ENCODE peak calls at places on chromosome 21, in six cellular contexts. One of them, this sample, is unnamed. For H3K4me1, the result is how much of the 10 kb centered on the place peaks cover.

GRCh38 chr21:32572574-32573420 is 12.5 kb downstream of the TCP10L start:
- DNase-seq in CD4-positive, alpha-beta memory T cell: no peak
- DNase-seq in heart left ventricle: no peak
- DNase-seq in spleen: no peak
- DNase-seq in mesenchymal stem cell: no peak
- DNase-seq in prostate gland: peak
- DNase-seq in this sample: no peak

GRCh38 chr21:32096411-32096810 is 182.4 kb downstream of the MIS18A start:
- DNase-seq in mesenchymal stem cell: no peak
- DNase-seq in heart left ventricle: no peak
- DNase-seq in prostate gland: no peak
- DNase-seq in spleen: no peak
- DNase-seq in CD4-positive, alpha-beta memory T cell: no peak
- DNase-seq in this sample: no peak

GRCh38 chr21:44054710-44055109 is 42.6 kb downstream of the TRAPPC10 start:
- DNase-seq in spleen: no peak
- DNase-seq in CD4-positive, alpha-beta memory T cell: no peak
- DNase-seq in prostate gland: no peak
- DNase-seq in mesenchymal stem cell: peak
- DNase-seq in heart left ventricle: no peak
- DNase-seq in this sample: no peak

GRCh38 chr21:35408401-35408800 is 359.3 kb upstream of the RUNX1 start:
- DNase-seq in heart left ventricle: no peak
- DNase-seq in mesenchymal stem cell: no peak
- DNase-seq in spleen: no peak
- DNase-seq in prostate gland: no peak
- DNase-seq in CD4-positive, alpha-beta memory T cell: no peak
- DNase-seq in this sample: no peak

GRCh38 chr21:43280949-43281633 is 112.3 kb downstream of the CRYAA start:
- DNase-seq in mesenchymal stem cell: no peak
- DNase-seq in heart left ventricle: peak
- DNase-seq in spleen: peak
- DNase-seq in CD4-positive, alpha-beta memory T cell: no peak
- DNase-seq in prostate gland: no peak
- DNase-seq in this sample: peak

GRCh38 chr21:28798798-28799197 is 193.9 kb downstream of the LTN1 start:
- DNase-seq in CD4-positive, alpha-beta memory T cell: no peak
- DNase-seq in prostate gland: no peak
- DNase-seq in spleen: no peak
- DNase-seq in heart left ventricle: no peak
- DNase-seq in mesenchymal stem cell: no peak
- DNase-seq in this sample: no peak

GRCh38 chr21:43834146-43834905 is 30.7 kb upstream of the AGPAT3 start:
- DNase-seq in prostate gland: no peak
- DNase-seq in heart left ventricle: no peak
- DNase-seq in mesenchymal stem cell: no peak
- DNase-seq in spleen: no peak
- DNase-seq in CD4-positive, alpha-beta memory T cell: no peak
- DNase-seq in this sample: peak

GRCh38 chr21:41217656-41218380 is 49.9 kb downstream of the BACE2 start:
- DNase-seq in mesenchymal stem cell: no peak
- DNase-seq in spleen: no peak
- DNase-seq in heart left ventricle: peak
- DNase-seq in CD4-positive, alpha-beta memory T cell: no peak
- DNase-seq in prostate gland: no peak
- DNase-seq in this sample: no peak

GRCh38 chr21:31788581-31788980 is 56.7 kb upstream of the SCAF4 start:
- DNase-seq in heart left ventricle: no peak
- DNase-seq in mesenchymal stem cell: no peak
- DNase-seq in spleen: no peak
- DNase-seq in CD4-positive, alpha-beta memory T cell: no peak
- DNase-seq in prostate gland: no peak
- DNase-seq in this sample: no peak

GRCh38 chr21:34946385-34947121 is 102.5 kb downstream of the RUNX1 start:
- DNase-seq in prostate gland: no peak
- DNase-seq in CD4-positive, alpha-beta memory T cell: no peak
- DNase-seq in mesenchymal stem cell: no peak
- DNase-seq in heart left ventricle: no peak
- DNase-seq in spleen: no peak
- DNase-seq in this sample: no peak

GRCh38 chr21:44761011-44761729 is 40.5 kb downstream of the UBE2G2 start:
- DNase-seq in spleen: peak
- DNase-seq in heart left ventricle: no peak
- DNase-seq in CD4-positive, alpha-beta memory T cell: no peak
- DNase-seq in mesenchymal stem cell: no peak
- DNase-seq in prostate gland: no peak
- DNase-seq in this sample: no peak

GRCh38 chr21:34105947-34106541 is 32.7 kb downstream of the MRPS6 start:
- DNase-seq in CD4-positive, alpha-beta memory T cell: no peak
- DNase-seq in mesenchymal stem cell: no peak
- DNase-seq in heart left ventricle: no peak
- DNase-seq in spleen: no peak
- DNase-seq in prostate gland: no peak
- DNase-seq in this sample: no peak

GRCh38 chr21:43609501-43610340 is 49.6 kb downstream of the HSF2BP start:
- DNase-seq in CD4-positive, alpha-beta memory T cell: no peak
- DNase-seq in heart left ventricle: no peak
- DNase-seq in mesenchymal stem cell: peak
- DNase-seq in spleen: no peak
- DNase-seq in prostate gland: peak
- DNase-seq in this sample: peak

GRCh38 chr21:21034046-21034445 is 35.8 kb downstream of the NCAM2 start:
- DNase-seq in heart left ventricle: no peak
- DNase-seq in mesenchymal stem cell: no peak
- DNase-seq in CD4-positive, alpha-beta memory T cell: no peak
- DNase-seq in spleen: no peak
- DNase-seq in prostate gland: no peak
- DNase-seq in this sample: no peak

GRCh38 chr21:43211085-43212071 is 42.6 kb downstream of the CRYAA start:
- DNase-seq in heart left ventricle: peak
- DNase-seq in prostate gland: peak
- DNase-seq in spleen: peak
- DNase-seq in CD4-positive, alpha-beta memory T cell: no peak
- DNase-seq in mesenchymal stem cell: no peak
- DNase-seq in this sample: peak

GRCh38 chr21:46317710-46318463 is 5.8 kb downstream of the C21orf58 start:
- DNase-seq in mesenchymal stem cell: no peak
- DNase-seq in heart left ventricle: peak
- DNase-seq in prostate gland: no peak
- DNase-seq in CD4-positive, alpha-beta memory T cell: no peak
- DNase-seq in spleen: no peak
- DNase-seq in this sample: no peak
- H3K27ac ChIP-seq in mesenchymal stem cell: no peak
- H3K27ac ChIP-seq in heart left ventricle: no peak
- H3K27ac ChIP-seq in prostate gland: no peak
- H3K27ac ChIP-seq in CD4-positive, alpha-beta memory T cell: no peak
- H3K27ac ChIP-seq in spleen: no peak
- H3K27ac ChIP-seq in this sample: no peak

GRCh38 chr21:45993210-45994085 is 11.9 kb downstream of the COL6A1 start:
- DNase-seq in prostate gland: no peak
- DNase-seq in spleen: peak
- DNase-seq in CD4-positive, alpha-beta memory T cell: peak
- DNase-seq in heart left ventricle: peak
- DNase-seq in mesenchymal stem cell: no peak
- DNase-seq in this sample: peak

GRCh38 chr21:45990049-45990711 is 8.6 kb downstream of the COL6A1 start:
- DNase-seq in CD4-positive, alpha-beta memory T cell: no peak
- DNase-seq in spleen: peak
- DNase-seq in mesenchymal stem cell: no peak
- DNase-seq in heart left ventricle: peak
- DNase-seq in prostate gland: no peak
- DNase-seq in this sample: peak

GRCh38 chr21:45990741-45991605 is 9.4 kb downstream of the COL6A1 start:
- DNase-seq in CD4-positive, alpha-beta memory T cell: no peak
- DNase-seq in spleen: peak
- DNase-seq in prostate gland: no peak
- DNase-seq in mesenchymal stem cell: no peak
- DNase-seq in heart left ventricle: peak
- DNase-seq in this sample: peak

GRCh38 chr21:45992311-45993209 is 11.0 kb downstream of the COL6A1 start:
- DNase-seq in mesenchymal stem cell: no peak
- DNase-seq in prostate gland: no peak
- DNase-seq in heart left ventricle: peak
- DNase-seq in CD4-positive, alpha-beta memory T cell: no peak
- DNase-seq in spleen: peak
- DNase-seq in this sample: no peak

GRCh38 chr21:45991606-45992301 is 10.2 kb downstream of the COL6A1 start:
- DNase-seq in CD4-positive, alpha-beta memory T cell: no peak
- DNase-seq in mesenchymal stem cell: no peak
- DNase-seq in heart left ventricle: peak
- DNase-seq in spleen: peak
- DNase-seq in prostate gland: no peak
- DNase-seq in this sample: peak
- H3K4me1 ChIP-seq in CD4-positive, alpha-beta memory T cell: under half
- H3K4me1 ChIP-seq in mesenchymal stem cell: under half
- H3K4me1 ChIP-seq in heart left ventricle: under half
- H3K4me1 ChIP-seq in spleen: under half
- H3K4me1 ChIP-seq in prostate gland: under half
- H3K4me1 ChIP-seq in this sample: under half

GRCh38 chr21:38729745-38730401 is 75.9 kb upstream of the ETS2 start:
- DNase-seq in spleen: no peak
- DNase-seq in mesenchymal stem cell: peak
- DNase-seq in prostate gland: no peak
- DNase-seq in heart left ventricle: no peak
- DNase-seq in CD4-positive, alpha-beta memory T cell: no peak
- DNase-seq in this sample: no peak

GRCh38 chr21:38735807-38736206 is 69.9 kb upstream of the ETS2 start:
- DNase-seq in heart left ventricle: no peak
- DNase-seq in CD4-positive, alpha-beta memory T cell: no peak
- DNase-seq in spleen: no peak
- DNase-seq in mesenchymal stem cell: no peak
- DNase-seq in prostate gland: no peak
- DNase-seq in this sample: no peak

DNA sequence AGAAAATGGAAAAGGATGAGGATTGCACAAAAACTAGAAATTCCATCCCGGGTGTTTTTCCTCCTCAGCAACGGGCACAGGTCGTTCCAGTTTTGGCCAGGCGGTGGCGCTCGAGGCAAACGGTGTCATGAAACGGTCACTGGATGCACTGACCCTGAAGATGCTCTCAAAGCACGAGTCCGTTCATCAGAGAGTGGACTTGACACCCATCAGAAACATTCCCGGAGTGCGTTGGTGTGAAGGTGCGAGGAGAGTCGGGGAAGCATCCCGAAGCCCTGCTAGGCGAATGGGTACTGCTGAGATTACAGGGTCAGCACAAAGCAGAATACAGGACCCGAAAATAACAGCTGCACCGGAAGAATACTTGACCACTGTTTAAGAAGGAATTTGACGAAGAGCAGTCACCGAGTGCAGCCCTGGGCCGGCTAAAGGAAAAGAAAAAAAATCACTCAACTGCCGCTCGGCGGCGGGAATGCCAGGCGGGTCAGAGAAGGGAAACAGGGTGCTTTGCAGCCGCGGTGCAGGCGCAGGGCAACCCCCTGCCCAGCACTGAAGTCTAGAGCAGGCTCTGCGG is 71.7 kb upstream of the ETS2 start:
- DNase-seq in spleen: peak
- DNase-seq in prostate gland: peak
- DNase-seq in mesenchymal stem cell: peak
- DNase-seq in heart left ventricle: peak
- DNase-seq in CD4-positive, alpha-beta memory T cell: peak
- DNase-seq in this sample: peak
- H3K27ac ChIP-seq in spleen: peak
- H3K27ac ChIP-seq in prostate gland: peak
- H3K27ac ChIP-seq in mesenchymal stem cell: peak
- H3K27ac ChIP-seq in heart left ventricle: peak
- H3K27ac ChIP-seq in CD4-positive, alpha-beta memory T cell: no peak
- H3K27ac ChIP-seq in this sample: peak

DNA sequence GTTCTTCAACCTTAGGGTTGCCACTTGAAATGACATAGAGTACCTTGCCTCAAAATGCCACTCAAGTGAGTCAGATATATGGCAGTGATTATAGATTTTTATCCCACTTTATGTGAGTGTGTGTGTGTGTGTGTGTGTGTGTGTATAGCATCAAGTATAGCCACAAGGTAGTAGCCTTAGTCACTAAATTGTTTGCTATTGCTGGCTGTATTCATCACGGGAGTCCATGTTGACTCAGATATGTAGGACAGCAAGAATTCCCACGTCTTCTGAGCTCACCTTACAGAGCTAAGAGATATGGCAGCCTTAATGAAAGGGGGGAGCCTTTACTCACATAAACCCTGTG is 9.3 kb downstream of the ETS2 start:
- DNase-seq in spleen: no peak
- DNase-seq in CD4-positive, alpha-beta memory T cell: no peak
- DNase-seq in mesenchymal stem cell: peak
- DNase-seq in heart left ventricle: no peak
- DNase-seq in prostate gland: no peak
- DNase-seq in this sample: no peak
- H3K4me1 ChIP-seq in spleen: under half
- H3K4me1 ChIP-seq in CD4-positive, alpha-beta memory T cell: under half
- H3K4me1 ChIP-seq in mesenchymal stem cell: under half
- H3K4me1 ChIP-seq in heart left ventricle: under half
- H3K4me1 ChIP-seq in prostate gland: under half
- H3K4me1 ChIP-seq in this sample: under half

GRCh38 chr21:16159971-16160350 is 430.2 kb downstream of the USP25 start:
- DNase-seq in prostate gland: no peak
- DNase-seq in mesenchymal stem cell: no peak
- DNase-seq in spleen: no peak
- DNase-seq in heart left ventricle: no peak
- DNase-seq in CD4-positive, alpha-beta memory T cell: no peak
- DNase-seq in this sample: no peak

GRCh38 chr21:16159213-16159970 is 429.6 kb downstream of the USP25 start:
- DNase-seq in CD4-positive, alpha-beta memory T cell: no peak
- DNase-seq in heart left ventricle: no peak
- DNase-seq in spleen: no peak
- DNase-seq in mesenchymal stem cell: no peak
- DNase-seq in prostate gland: no peak
- DNase-seq in this sample: no peak

DNA sequence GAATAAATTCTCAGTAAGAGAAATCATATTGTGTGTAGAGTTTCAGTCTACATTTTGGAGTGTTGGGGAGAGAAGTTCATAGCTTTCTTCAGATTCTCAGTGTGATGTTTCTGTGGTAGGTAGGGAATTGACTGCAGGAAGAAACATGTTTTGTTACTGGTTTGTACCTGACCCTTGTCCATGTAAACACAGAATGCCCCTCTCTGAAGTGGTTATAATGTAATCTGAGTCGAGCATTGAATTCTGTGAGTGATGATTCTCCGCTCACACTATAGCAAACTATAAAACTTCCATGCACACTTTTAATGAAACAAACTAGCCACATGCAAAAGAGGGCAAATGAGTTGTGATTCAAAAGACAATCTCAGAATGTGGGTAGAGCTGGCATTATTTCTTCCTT is 433.2 kb downstream of the USP25 start:
- DNase-seq in heart left ventricle: no peak
- DNase-seq in mesenchymal stem cell: no peak
- DNase-seq in spleen: no peak
- DNase-seq in CD4-positive, alpha-beta memory T cell: no peak
- DNase-seq in prostate gland: no peak
- DNase-seq in this sample: no peak
- H3K27ac ChIP-seq in heart left ventricle: no peak
- H3K27ac ChIP-seq in mesenchymal stem cell: no peak
- H3K27ac ChIP-seq in spleen: no peak
- H3K27ac ChIP-seq in CD4-positive, alpha-beta memory T cell: no peak
- H3K27ac ChIP-seq in prostate gland: no peak
- H3K27ac ChIP-seq in this sample: no peak